ENCODE peak calls at places on chromosomes 3 and 15, in nine cellular contexts. A is hepatocyte; I is activated T-cell treated with anti-CD3 and anti-CD28 coated beads for 1 hour; N is breast epithelium; X is activated T-helper 1 cell treated with anti-CD3 and anti-CD28 coated beads, Interleukin-12 subunit alpha, Interleukin-12 subunit beta, Interleukin-2, Interleukin-4 antibody, amounts not matched to agents 30 ng/mL and 10 ng/mL and 1 ng/mL, durations not matched to agents 14 hours and 24 hours and 36 hours; E is kidney tubule cell; Y is T-helper 1 cell; U is COR-L47; R is NCI-H2171 treated with DMSO at 0.1 percent for 48 hours. P is an unnamed sample.
A peak's percentile ranks its signal among the peaks of the same experiment; 100 is the strongest.

GRCh38 chr15:70033529-70034140 is 64.1 kb downstream of the TLE3 start:
- DNase-seq in A (no peak), I (no peak), N (no peak), X (no peak), E (peak; percentile 10), Y (no peak), U (peak; percentile 96), R (peak; percentile 83), P (peak; percentile 15)

GRCh38 chr15:89074402-89075012 is 13.7 kb upstream of the ABHD2 start:
- DNase-seq in A (no peak), I (no peak), N (no peak), X (no peak), E (no peak), Y (no peak), U (no peak), R (no peak), P (no peak)

GRCh38 chr3:171688593-171688992 is 121.7 kb downstream of the PLD1 start:
- DNase-seq in A (no peak), I (no peak), N (no peak), X (no peak), E (no peak), Y (no peak), U (no peak), R (no peak), P (no peak)

GRCh38 chr15:57460208-57460816 is 84.0 kb downstream of the CGNL1 start:
- DNase-seq in A (no peak), I (no peak), N (no peak), X (no peak), E (peak; percentile 57), Y (no peak), U (peak; percentile 12), R (peak; percentile 15), P (no peak)

GRCh38 chr3:174955513-174956001 is 96.4 kb downstream of the NAALADL2 start:
- DNase-seq in A (peak; percentile 28), I (no peak), N (no peak), X (no peak), E (peak; percentile 66), Y (no peak), U (no peak), R (no peak), P (no peak)

GRCh38 chr3:26657406-26657976 is 34.9 kb downstream of the LRRC3B start:
- DNase-seq in A (no peak), I (no peak), N (no peak), X (no peak), E (peak; percentile 81), Y (no peak), U (no peak), R (no peak), P (no peak)

GRCh38 chr3:121757087-121757811 is 7.7 kb upstream of the GOLGB1 start:
- DNase-seq in A (no peak), I (no peak), N (no peak), X (no peak), E (peak; percentile 8), Y (no peak), U (no peak), R (no peak), P (no peak)

GRCh38 chr3:175737646-175738572 is 878.8 kb downstream of the NAALADL2 start:
- DNase-seq in A (no peak), I (no peak), N (no peak), X (no peak), E (peak; percentile 59), Y (no peak), U (no peak), R (no peak), P (no peak)

GRCh38 chr3:106425021-106425420 is 556.2 kb upstream of the CBLB start:
- DNase-seq in A (no peak), I (no peak), N (no peak), X (no peak), E (no peak), Y (no peak), U (no peak), R (no peak), P (no peak)

P was measured in NCI-H774.